ENCODE peak calls at places on chromosomes 5 and 9, in five cellular contexts. K is GM12891, O is H1, R is HepG2, P is K562. Y is an unnamed sample.
A peak's percentile ranks its signal among the peaks of the same experiment; 100 is the strongest.

GRCh38 chr9:92455217-92455616 is 27.1 kb downstream of the ASPN start:
- DNase-seq in K (no peak), O (no peak), R (peak; percentile 20), P (no peak), Y (no peak)

GRCh38 chr5:147760086-147760485 is 22.4 kb downstream of the JAKMIP2 start:
- DNase-seq in K (no peak), O (no peak), R (no peak), P (no peak), Y (no peak)

GRCh38 chr5:30878751-30879150 is 314.7 kb upstream of the CDH6 start:
- DNase-seq in K (no peak), O (no peak), R (no peak), P (no peak), Y (no peak)

GRCh38 chr9:93815135-93815534 is 140.0 kb downstream of the BARX1 start:
- DNase-seq in K (no peak), O (no peak), R (no peak), P (no peak), Y (no peak)

GRCh38 chr5:181263633-181264032 is 2.7 kb upstream of the TRIM52 start:
- DNase-seq in K (no peak), O (no peak), R (no peak), P (no peak), Y (no peak)

GRCh38 chr5:13567819-13568218 is 376.7 kb downstream of the DNAH5 start:
- DNase-seq in K (no peak), O (no peak), R (no peak), P (no peak), Y (no peak)

GRCh38 chr5:9698849-9699240 is 68.7 kb upstream of the TAS2R1 start:
- DNase-seq in K (no peak), O (no peak), R (no peak), P (no peak), Y (no peak)

GRCh38 chr9:38061326-38061947 is 7.6 kb downstream of the SHB start:
- DNase-seq in K (no peak), O (no peak), R (no peak), P (no peak), Y (no peak)

GRCh38 chr5:120510098-120510634 is 46.1 kb downstream of the PRR16 start:
- DNase-seq in K (no peak), O (no peak), R (no peak), P (no peak), Y (no peak)

GRCh38 chr5:56279979-56280378 is 46.8 kb upstream of the ANKRD55 start:
- DNase-seq in K (no peak), O (peak; percentile 25), R (peak; percentile 80), P (no peak), Y (no peak)

GRCh38 chr9:123251741-123252140 is 16.6 kb downstream of the STRBP start:
- DNase-seq in K (no peak), O (no peak), R (no peak), P (no peak), Y (no peak)

GRCh38 chr9:96500696-96501660 is 51.0 kb downstream of the HABP4 start:
- DNase-seq in K (no peak), O (no peak), R (no peak), P (no peak), Y (no peak)

GRCh38 chr9:105065119-105066088 is 137.4 kb upstream of the ABCA1 start:
- DNase-seq in K (no peak), O (no peak), R (peak; percentile 91), P (no peak), Y (no peak)

GRCh38 chr5:146340260-146341081 is 1.8 kb downstream of the POU4F3 start:
- DNase-seq in K (no peak), O (no peak), R (peak; percentile 36), P (peak; percentile 68), Y (no peak)

GRCh38 chr9:20339611-20340010 is 282.7 kb downstream of the MLLT3 start:
- DNase-seq in K (no peak), O (no peak), R (no peak), P (no peak), Y (no peak)

GRCh38 chr9:95771556-95772280 is 103.8 kb upstream of the ERCC6L2 start:
- DNase-seq in K (no peak), O (no peak), R (peak; percentile 82), P (no peak), Y (no peak)

GRCh38 chr5:137191179-137191578 is 307.9 kb downstream of the SPOCK1 start:
- DNase-seq in K (no peak), O (no peak), R (no peak), P (no peak), Y (no peak)

GRCh38 chr5:169429044-169429443 is 128.1 kb upstream of the SLIT3 start:
- DNase-seq in K (no peak), O (no peak), R (no peak), P (no peak), Y (no peak)

GRCh38 chr5:176178789-176179188 is 59.4 kb upstream of the SIMC1 start:
- DNase-seq in K (no peak), O (no peak), R (peak; percentile 13), P (peak; percentile 31), Y (no peak)

GRCh38 chr5:179774442-179774841 is 19.3 kb upstream of the LTC4S start:
- DNase-seq in K (no peak), O (no peak), R (no peak), P (no peak), Y (no peak)

GRCh38 chr9:81465468-81466002 is 223.8 kb downstream of the TLE1 start:
- DNase-seq in K (no peak), O (no peak), R (no peak), P (no peak), Y (no peak)

GRCh38 chr5:129996896-129997295 is 92.6 kb downstream of the CHSY3 start:
- DNase-seq in K (no peak), O (no peak), R (no peak), P (no peak), Y (no peak)

GRCh38 chr9:123544007-123544827 is 188.2 kb downstream of the CRB2 start:
- DNase-seq in K (no peak), O (no peak), R (peak; percentile 14), P (peak; percentile 52), Y (no peak)

GRCh38 chr5:57863661-57864060 is 381.1 kb upstream of the ACTBL2 start:
- DNase-seq in K (no peak), O (no peak), R (no peak), P (no peak), Y (no peak)

GRCh38 chr9:17480966-17481365 is 97.9 kb upstream of the SH3GL2 start:
- DNase-seq in K (no peak), O (no peak), R (no peak), P (no peak), Y (no peak)

DNA sequence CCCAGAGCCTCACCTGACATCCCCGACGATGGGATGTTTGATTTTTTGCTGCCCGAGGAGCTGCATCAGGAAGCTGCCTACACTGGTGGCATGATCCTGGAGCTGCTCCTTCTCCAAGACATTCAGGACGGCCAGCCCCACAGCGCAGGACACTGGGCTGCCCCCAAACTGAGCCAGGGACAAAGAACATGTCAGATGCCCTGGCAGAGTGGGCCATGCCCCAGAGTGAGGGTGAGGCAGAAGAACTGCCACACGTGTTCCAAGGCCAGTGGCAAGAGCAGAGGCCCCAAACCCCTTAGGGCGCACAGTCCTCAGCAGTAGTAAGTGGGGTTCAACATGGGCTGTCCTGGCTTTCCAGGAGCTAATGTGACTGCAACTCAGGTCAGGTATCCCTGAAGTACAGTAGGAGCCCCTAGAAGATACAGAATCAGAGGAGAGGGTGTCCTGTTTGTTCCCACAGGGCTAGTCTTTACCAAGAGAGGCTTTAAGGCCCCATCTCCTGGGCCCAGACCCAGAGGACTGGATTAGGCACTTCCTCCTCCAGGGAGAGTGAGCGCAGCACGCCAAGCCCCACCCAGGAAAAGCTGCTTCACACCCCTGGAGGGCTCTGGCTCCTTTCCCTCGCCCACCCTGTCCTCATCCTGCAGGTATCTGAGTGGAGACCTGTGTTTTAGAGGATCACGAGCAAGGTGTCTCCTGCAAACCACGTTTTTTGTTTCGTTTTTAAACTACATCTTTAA is 11.1 kb downstream of the HNRNPAB start:
- DNase-seq in K (no peak), O (no peak), R (no peak), P (no peak), Y (no peak)
- TF ChIP-seq POLR2AphosphoS5 in K (peak; percentile 72), O (peak; percentile 17), R (no peak), P (no peak), Y (peak; percentile 71)

GRCh38 chr9:98854206-98854756 is 46.8 kb downstream of the GALNT12 start:
- DNase-seq in K (no peak), O (no peak), R (no peak), P (no peak), Y (no peak)
- TF ChIP-seq TAF1 in K (no peak), O (no peak), R (no peak), P (no peak), Y (no peak)

GRCh38 chr9:6565312-6565711 is 80.2 kb downstream of the GLDC start:
- DNase-seq in K (no peak), O (no peak), R (no peak), P (no peak), Y (no peak)

GRCh38 chr9:6567140-6567591 is 78.4 kb downstream of the GLDC start:
- DNase-seq in K (no peak), O (peak; percentile 9), R (no peak), P (no peak), Y (no peak)

GRCh38 chr9:6564370-6564769 is 81.2 kb downstream of the GLDC start:
- DNase-seq in K (no peak), O (no peak), R (no peak), P (no peak), Y (no peak)

GRCh38 chr9:6564868-6565267 is 80.7 kb downstream of the GLDC start:
- DNase-seq in K (no peak), O (no peak), R (no peak), P (no peak), Y (no peak)

GRCh38 chr9:6566409-6567139 is 79.0 kb downstream of the GLDC start:
- DNase-seq in K (no peak), O (peak; percentile 2), R (no peak), P (no peak), Y (no peak)
- TF ChIP-seq POLR2A in K (no peak), O (no peak), R (no peak), P (no peak), Y (no peak)

GRCh38 chr5:158162479-158162878 is 303.5 kb upstream of the CLINT1 start:
- DNase-seq in K (no peak), O (no peak), R (no peak), P (no peak), Y (no peak)

GRCh38 chr5:158162026-158162425 is 303.1 kb upstream of the CLINT1 start:
- DNase-seq in K (no peak), O (no peak), R (no peak), P (no peak), Y (no peak)

GRCh38 chr5:158165647-158166046 is 306.7 kb upstream of the CLINT1 start:
- DNase-seq in K (no peak), O (no peak), R (no peak), P (no peak), Y (no peak)

GRCh38 chr5:158164648-158165047 is 305.7 kb upstream of the CLINT1 start:
- DNase-seq in K (no peak), O (no peak), R (no peak), P (no peak), Y (no peak)

DNA sequence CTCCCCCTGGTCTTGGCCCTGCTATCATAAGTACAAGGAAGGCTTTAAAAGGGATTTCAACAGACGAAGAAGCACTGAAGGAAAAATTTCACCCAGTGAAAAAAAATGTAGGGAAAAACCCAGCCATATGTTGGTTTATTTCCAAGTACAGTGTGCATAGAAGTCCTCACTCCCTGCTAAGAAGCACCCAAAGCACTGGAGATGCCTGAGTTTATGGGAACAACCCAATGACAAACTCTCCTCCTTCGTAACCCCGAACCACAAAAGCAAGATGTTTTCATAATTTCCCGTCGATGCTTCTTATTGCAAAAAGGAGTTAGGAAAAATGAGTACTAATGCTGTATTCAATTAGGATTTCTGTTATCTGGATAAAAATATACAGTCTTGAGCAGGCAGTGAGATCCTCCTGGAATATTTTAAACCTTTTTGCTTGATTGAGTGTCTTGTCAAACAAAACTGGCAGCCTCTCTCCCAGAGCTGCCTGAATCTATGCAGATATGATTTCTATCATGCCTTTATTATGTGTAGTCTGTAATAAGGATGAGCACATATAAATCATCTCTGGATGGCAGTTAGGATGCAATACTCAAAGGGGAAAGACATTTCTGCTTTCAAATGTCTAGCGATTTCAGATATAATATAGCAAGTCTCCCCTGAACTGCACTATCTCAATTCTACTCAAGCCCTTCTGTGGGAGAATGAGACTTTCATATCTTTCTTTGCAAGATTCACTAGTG is 305.1 kb upstream of the CLINT1 start:
- DNase-seq in K (no peak), O (no peak), R (no peak), P (no peak), Y (no peak)
- TF ChIP-seq POLR2AphosphoS5 in K (no peak), O (no peak), R (no peak), P (no peak), Y (no peak)

Y was measured in GM12892.